ENCODE peak calls at places on chromosome 18, in five cellular contexts. W is psoas muscle; B is SJCRH30; U is cardiac muscle cell; Q is CD8-positive, alpha-beta memory T cell. Y is an unnamed sample. For H3K9me3, the result is how much of the 10 kb centered on the place peaks cover.

GRCh38 chr18:45435810-45436209 is 179.5 kb upstream of the SLC14A2 start:
- DNase-seq in W (no peak), B (no peak), U (no peak), Q (no peak), Y (no peak)

GRCh38 chr18:73235491-73235890 is 367.7 kb upstream of the NETO1 start:
- DNase-seq in W (no peak), B (no peak), U (peak), Q (no peak), Y (peak)

GRCh38 chr18:58375051-58375450 is 253.8 kb downstream of the ALPK2 start:
- DNase-seq in W (no peak), B (no peak), U (no peak), Q (no peak), Y (no peak)

GRCh38 chr18:28007841-28008240 is 169.1 kb downstream of the CDH2 start:
- DNase-seq in W (no peak), B (no peak), U (no peak), Q (no peak), Y (no peak)

GRCh38 chr18:9436176-9436575 is 39.1 kb upstream of the RALBP1 start:
- DNase-seq in W (no peak), B (no peak), U (no peak), Q (no peak), Y (no peak)

GRCh38 chr18:11021477-11021876 is 127.9 kb downstream of the PIEZO2 start:
- DNase-seq in W (no peak), B (no peak), U (no peak), Q (no peak), Y (no peak)

GRCh38 chr18:22883189-22883588 is 49.9 kb upstream of the RBBP8 start:
- DNase-seq in W (no peak), B (no peak), U (no peak), Q (no peak), Y (no peak)

GRCh38 chr18:3441290-3441689 is 8.7 kb upstream of the TGIF1 start:
- DNase-seq in W (no peak), B (peak), U (peak), Q (no peak), Y (peak)

GRCh38 chr18:51668101-51668500 is 470.6 kb upstream of the MEX3C start:
- DNase-seq in W (peak), B (peak), U (peak), Q (peak), Y (peak)

GRCh38 chr18:13240060-13240725 is 21.6 kb downstream of the LDLRAD4 start:
- DNase-seq in W (no peak), B (no peak), U (no peak), Q (no peak), Y (no peak)

GRCh38 chr18:70621710-70622109 is 332.9 kb downstream of the SOCS6 start:
- DNase-seq in W (no peak), B (no peak), U (no peak), Q (no peak), Y (no peak)

GRCh38 chr18:3305933-3306332 is 44.0 kb downstream of the MYL12B start:
- DNase-seq in W (no peak), B (no peak), U (no peak), Q (no peak), Y (peak)

GRCh38 chr18:13558132-13558531 is 168.2 kb downstream of the FAM210A start:
- DNase-seq in W (no peak), B (peak), U (peak), Q (no peak), Y (peak)

GRCh38 chr18:70450658-70451253 is 161.9 kb downstream of the SOCS6 start:
- DNase-seq in W (no peak), B (no peak), U (peak), Q (no peak), Y (no peak)

GRCh38 chr18:76348267-76349066 is 146.6 kb downstream of the ZNF516 start:
- DNase-seq in W (no peak), B (no peak), U (no peak), Q (no peak), Y (no peak)

GRCh38 chr18:39835303-39836030 is 2119.6 kb upstream of the PIK3C3 start:
- DNase-seq in W (no peak), B (peak), U (no peak), Q (no peak), Y (no peak)

GRCh38 chr18:8937695-8938094 is 164.8 kb upstream of the NDUFV2 start:
- DNase-seq in W (no peak), B (no peak), U (no peak), Q (no peak), Y (no peak)

GRCh38 chr18:33034941-33035340 is 262.1 kb upstream of the KLHL14 start:
- DNase-seq in W (no peak), B (no peak), U (no peak), Q (no peak), Y (no peak)

GRCh38 chr18:45335644-45336043 is 279.6 kb upstream of the SLC14A2 start:
- DNase-seq in W (no peak), B (no peak), U (no peak), Q (no peak), Y (peak)

GRCh38 chr18:28136071-28136470 is 40.9 kb downstream of the CDH2 start:
- DNase-seq in W (no peak), B (no peak), U (no peak), Q (no peak), Y (no peak)

GRCh38 chr18:35343936-35344735 is at the start of gene ZNF24:
- DNase-seq in W (peak), B (peak), U (peak), Q (peak), Y (peak)

GRCh38 chr18:21897811-21898210 is 157.2 kb downstream of the MIB1 start:
- DNase-seq in W (no peak), B (peak), U (peak), Q (no peak), Y (peak)

GRCh38 chr18:58993260-58993659 is 128.6 kb downstream of the ZNF532 start:
- DNase-seq in W (no peak), B (no peak), U (no peak), Q (no peak), Y (no peak)

GRCh38 chr18:59308201-59309014 is 10.0 kb downstream of the CPLX4 start:
- DNase-seq in W (peak), B (peak), U (peak), Q (peak), Y (peak)

GRCh38 chr18:26714739-26715138 is 150.8 kb downstream of the AQP4 start:
- DNase-seq in W (no peak), B (no peak), U (no peak), Q (no peak), Y (no peak)

GRCh38 chr18:54303408-54303807 is 34.1 kb downstream of the POLI start:
- DNase-seq in W (no peak), B (no peak), U (no peak), Q (no peak), Y (no peak)

GRCh38 chr18:76131738-76132137 is 363.3 kb downstream of the ZNF516 start:
- DNase-seq in W (no peak), B (no peak), U (no peak), Q (no peak), Y (peak)

GRCh38 chr18:47745227-47745626 is 185.2 kb downstream of the SMAD2 start:
- DNase-seq in W (no peak), B (no peak), U (no peak), Q (no peak), Y (no peak)

GRCh38 chr18:61687317-61687716 is 205.5 kb downstream of the RNF152 start:
- DNase-seq in W (no peak), B (no peak), U (no peak), Q (no peak), Y (no peak)

GRCh38 chr18:61694236-61694635 is 198.6 kb downstream of the RNF152 start:
- DNase-seq in W (no peak), B (no peak), U (no peak), Q (no peak), Y (no peak)

DNA sequence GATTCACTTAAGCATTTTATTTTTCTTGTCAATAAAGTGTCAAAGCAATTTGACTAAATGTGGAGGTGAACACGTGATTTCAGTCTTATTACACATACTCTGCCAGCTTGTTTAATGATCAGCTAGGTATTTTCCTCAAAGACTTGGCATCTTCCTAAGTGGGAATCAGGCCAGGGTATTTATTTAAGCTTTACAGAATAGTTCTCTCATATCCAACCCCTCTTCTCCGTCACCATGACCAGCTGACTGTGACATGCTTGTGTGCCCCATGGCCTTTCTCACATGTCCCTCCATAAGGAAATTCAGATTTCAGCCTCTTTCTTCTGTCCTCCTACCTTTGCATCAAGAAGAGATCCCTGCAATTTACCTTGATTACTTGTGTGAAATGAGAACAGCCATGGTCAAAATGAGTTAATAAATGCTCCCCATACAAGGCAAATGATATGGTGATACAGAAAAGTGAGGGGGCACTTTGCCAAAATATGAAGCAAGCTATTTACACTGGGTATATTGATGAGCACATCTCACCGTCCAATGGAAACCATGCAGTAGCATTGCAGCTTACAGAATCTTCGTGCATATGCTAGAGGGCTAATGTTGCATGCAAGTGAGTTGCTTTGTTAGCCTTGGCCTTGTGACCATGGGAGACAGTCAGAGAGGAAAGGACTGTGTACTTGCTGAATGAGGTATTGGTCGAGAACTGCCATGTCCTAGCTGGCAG is 202.2 kb downstream of the RNF152 start:
- DNase-seq in W (no peak), B (no peak), U (no peak), Q (no peak), Y (no peak)
- H3K9me3 ChIP-seq in W (under half), B (under half), U (under half), Q (under half), Y (under half)

GRCh38 chr18:80022613-80023012 is 11.6 kb upstream of the RBFA start:
- DNase-seq in W (no peak), B (no peak), U (peak), Q (no peak), Y (no peak)
- H3K9me3 ChIP-seq in W (half or more), B (under half), U (under half), Q (half or more), Y (under half)

GRCh38 chr18:67425724-67426123 is 90.8 kb downstream of the DSEL start:
- DNase-seq in W (no peak), B (no peak), U (no peak), Q (no peak), Y (peak)
- H3K9me3 ChIP-seq in W (under half), B (under half), U (under half), Q (under half), Y (under half)

GRCh38 chr18:14914126-14914525 is 166.2 kb downstream of the ANKRD30B start:
- DNase-seq in W (no peak), B (no peak), U (no peak), Q (no peak), Y (no peak)
- H3K9me3 ChIP-seq in W (under half), B (under half), U (under half), Q (under half), Y (under half)

GRCh38 chr18:43760010-43760409 is 482.7 kb upstream of the SYT4 start:
- DNase-seq in W (no peak), B (no peak), U (no peak), Q (no peak), Y (no peak)

GRCh38 chr18:43758734-43759133 is 481.4 kb upstream of the SYT4 start:
- DNase-seq in W (no peak), B (no peak), U (no peak), Q (no peak), Y (no peak)

GRCh38 chr18:43751835-43752234 is 474.5 kb upstream of the SYT4 start:
- DNase-seq in W (no peak), B (no peak), U (no peak), Q (no peak), Y (no peak)

DNA sequence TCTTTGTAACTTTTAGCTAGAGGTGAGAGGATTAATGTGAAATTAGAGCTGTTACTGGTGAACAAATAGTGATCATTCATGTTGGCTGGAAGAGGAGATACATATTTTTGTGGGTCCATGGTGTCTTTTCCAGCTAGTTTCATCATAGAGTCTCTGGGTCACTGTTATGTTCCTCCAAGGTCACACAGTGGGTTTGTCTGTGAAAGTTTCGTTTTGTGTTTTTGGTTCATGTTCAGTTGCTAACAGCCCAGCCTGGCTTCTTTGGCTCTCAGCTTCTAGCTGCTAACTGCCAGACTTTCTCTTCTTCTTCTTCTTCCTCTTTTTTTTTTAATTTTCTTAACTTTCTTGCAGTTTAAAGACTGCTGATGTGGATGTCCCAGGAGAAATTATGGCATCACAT is 480.0 kb upstream of the SYT4 start:
- DNase-seq in W (no peak), B (no peak), U (no peak), Q (no peak), Y (no peak)
- H3K9me3 ChIP-seq in W (under half), B (under half), U (under half), Q (under half), Y (under half)

GRCh38 chr18:63626431-63626830 is 17.6 kb downstream of the SERPINB4 start:
- DNase-seq in W (no peak), B (no peak), U (no peak), Q (no peak), Y (no peak)

GRCh38 chr18:63619661-63620060 is 24.4 kb downstream of the SERPINB4 start:
- DNase-seq in W (no peak), B (no peak), U (no peak), Q (no peak), Y (no peak)

GRCh38 chr18:63627819-63628218 is 16.2 kb downstream of the SERPINB4 start:
- DNase-seq in W (no peak), B (no peak), U (no peak), Q (no peak), Y (no peak)

DNA sequence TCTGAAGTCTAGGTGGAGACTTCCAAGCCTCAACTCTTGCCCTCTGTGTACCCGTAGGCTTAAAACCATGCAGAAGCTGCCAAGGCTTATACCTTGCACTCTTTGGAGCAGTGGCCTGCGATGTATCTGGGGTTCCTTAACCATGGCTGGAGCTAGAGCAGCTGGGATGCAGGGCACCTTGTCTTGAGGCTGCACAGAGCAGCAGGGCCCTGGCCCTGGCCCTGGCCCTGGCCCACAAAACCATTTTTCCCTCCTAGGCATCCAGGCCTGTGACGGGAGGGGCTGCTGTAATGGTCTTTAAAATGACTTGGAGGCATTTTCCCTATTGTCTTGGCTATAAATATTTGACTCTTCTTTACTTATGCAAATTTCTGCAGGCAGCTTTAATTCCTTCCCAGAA is 19.2 kb downstream of the SERPINB4 start:
- DNase-seq in W (no peak), B (no peak), U (no peak), Q (no peak), Y (no peak)
- H3K9me3 ChIP-seq in W (under half), B (under half), U (under half), Q (under half), Y (under half)

DNA sequence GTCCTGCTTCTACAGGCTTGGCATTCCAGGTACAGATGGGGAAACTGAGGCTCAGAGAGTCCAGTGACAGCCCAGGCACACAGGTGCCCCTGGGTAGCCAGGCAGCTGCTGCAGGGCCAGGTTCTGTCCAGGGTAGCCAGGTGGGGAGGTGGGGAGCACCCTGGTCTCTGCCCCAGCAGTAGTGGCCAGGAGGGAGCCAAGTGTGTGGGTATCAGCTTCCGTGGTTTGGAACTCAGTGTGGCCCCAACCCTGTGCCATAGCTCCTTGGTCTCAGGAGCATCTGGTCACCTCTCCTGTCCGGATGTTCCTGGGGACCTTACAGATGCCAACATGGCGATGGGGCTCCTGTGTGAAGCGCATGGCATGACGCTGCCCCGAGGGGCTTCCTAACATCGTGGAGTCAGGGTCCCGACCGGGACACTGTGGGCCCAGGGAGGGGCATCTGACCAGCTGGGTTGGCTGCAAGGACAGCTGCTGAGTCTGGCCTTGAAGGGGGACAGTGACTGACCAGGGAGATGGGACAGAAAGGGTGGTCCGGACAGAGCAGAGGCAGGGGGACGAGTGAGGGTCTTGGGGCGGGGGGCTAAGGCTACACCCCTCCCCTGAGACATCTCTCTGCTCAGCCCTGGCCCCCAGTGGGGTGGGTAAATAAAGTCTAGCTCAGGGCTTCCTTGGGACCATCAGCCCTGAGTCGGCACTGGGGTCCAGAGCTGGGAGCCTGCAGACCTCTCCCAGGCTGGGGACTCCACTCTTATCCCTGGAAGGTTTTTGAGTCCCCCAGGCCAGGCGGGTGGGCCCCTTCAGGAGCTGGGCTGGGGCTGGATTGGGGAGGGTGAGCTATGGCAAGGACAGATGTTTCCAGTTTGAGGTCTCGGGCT is 76.0 kb upstream of the SMAD7 start:
- DNase-seq in W (no peak), B (no peak), U (no peak), Q (no peak), Y (no peak)
- H3K9me3 ChIP-seq in W (under half), B (under half), U (under half), Q (under half), Y (under half)

GRCh38 chr18:14974088-14974487 is 226.1 kb downstream of the ANKRD30B start:
- DNase-seq in W (no peak), B (no peak), U (no peak), Q (no peak), Y (peak)

GRCh38 chr18:14969507-14969906 is 221.5 kb downstream of the ANKRD30B start:
- DNase-seq in W (no peak), B (no peak), U (no peak), Q (no peak), Y (no peak)

GRCh38 chr18:14971461-14972185 is 223.7 kb downstream of the ANKRD30B start:
- DNase-seq in W (no peak), B (peak), U (no peak), Q (no peak), Y (peak)

GRCh38 chr18:14965553-14965952 is 217.6 kb downstream of the ANKRD30B start:
- DNase-seq in W (no peak), B (no peak), U (no peak), Q (no peak), Y (no peak)

DNA sequence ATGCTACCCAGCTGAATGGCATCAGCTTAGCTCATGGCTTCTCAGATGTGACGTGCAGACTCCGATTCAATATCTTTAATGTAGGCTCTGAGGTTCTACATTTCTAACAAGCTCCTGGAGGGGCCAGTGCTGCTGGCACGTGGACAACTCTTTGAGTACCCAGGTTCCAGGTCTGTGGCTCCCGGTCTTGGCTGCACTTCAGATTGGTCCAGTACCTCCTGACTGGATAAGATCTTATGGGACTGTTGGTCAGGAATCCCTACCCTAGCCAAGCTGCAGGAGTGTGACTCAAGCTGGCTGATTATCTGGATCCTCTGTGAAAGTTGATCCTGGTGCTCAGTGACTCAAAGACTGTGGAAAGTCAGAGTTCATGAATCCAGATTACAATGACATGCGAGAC is 222.1 kb downstream of the ANKRD30B start:
- DNase-seq in W (no peak), B (no peak), U (no peak), Q (no peak), Y (peak)
- H3K9me3 ChIP-seq in W (under half), B (under half), U (under half), Q (under half), Y (under half)